ENCODE peak calls at places on chromosomes 13 and 19, in seven cellular contexts. X is naive thymus-derived CD4-positive, alpha-beta T cell; A is mucosa of descending colon; Z is small intestine; B is CD4-positive, alpha-beta T cell; P is WERI-Rb-1; V is AG04450. Y is an unnamed sample. For H3K9me3, the result is how much of the 10 kb centered on the place peaks cover.

GRCh38 chr13:100542546-100543156 is 45.9 kb downstream of the GGACT start:
- DNase-seq in B (no peak), Z (peak), P (no peak), V (no peak), A (no peak), X (no peak), Y (no peak)

GRCh38 chr19:17153996-17154395 is 61.2 kb upstream of the USE1 start:
- DNase-seq in X (no peak), Z (no peak), B (no peak), P (no peak), A (no peak), V (no peak), Y (no peak)

GRCh38 chr13:71912524-71912923 is 45.5 kb upstream of the DACH1 start:
- DNase-seq in X (no peak), P (no peak), A (no peak), B (no peak), Z (no peak), V (no peak), Y (no peak)

GRCh38 chr13:113950451-113951245 is 23.2 kb downstream of the C13orf46 start:
- DNase-seq in Z (no peak), V (no peak), X (no peak), B (no peak), A (no peak), P (no peak), Y (no peak)

GRCh38 chr13:62119739-62120700 is 704.4 kb upstream of the PCDH20 start:
- DNase-seq in B (no peak), X (no peak), V (no peak), Z (no peak), A (no peak), P (no peak), Y (no peak)

GRCh38 chr19:10544753-10545251 is 1.1 kb downstream of the ATG4D start:
- DNase-seq in Z (peak), X (no peak), V (no peak), P (no peak), A (no peak), B (no peak), Y (no peak)

GRCh38 chr19:2365201-2365970 is 5.3 kb downstream of the TMPRSS9 start:
- DNase-seq in V (no peak), A (no peak), Z (no peak), P (no peak), B (no peak), X (no peak), Y (no peak)

GRCh38 chr13:53197424-53197823 is 168.8 kb downstream of the OLFM4 start:
- DNase-seq in Z (no peak), B (no peak), X (no peak), V (no peak), P (no peak), A (no peak), Y (no peak)

GRCh38 chr13:21949818-21950429 is 279.1 kb downstream of the FGF9 start:
- DNase-seq in X (no peak), A (no peak), V (no peak), Z (no peak), P (no peak), B (no peak), Y (no peak)

GRCh38 chr13:18956473-18957078 is 225.0 kb downstream of the TUBA3C start:
- DNase-seq in B (no peak), P (no peak), A (no peak), Z (no peak), V (no peak), X (no peak), Y (no peak)

GRCh38 chr13:18952225-18953016 is 229.2 kb downstream of the TUBA3C start:
- DNase-seq in A (no peak), V (no peak), X (no peak), B (no peak), P (no peak), Z (no peak), Y (no peak)

GRCh38 chr13:18953139-18953930 is 228.3 kb downstream of the TUBA3C start:
- DNase-seq in A (no peak), V (no peak), Z (no peak), P (no peak), B (no peak), X (no peak), Y (no peak)

GRCh38 chr13:18951412-18951811 is 230.2 kb downstream of the TUBA3C start:
- DNase-seq in V (no peak), Z (no peak), P (no peak), B (no peak), X (no peak), A (no peak), Y (no peak)

GRCh38 chr13:18954254-18954653 is 227.4 kb downstream of the TUBA3C start:
- DNase-seq in X (no peak), P (no peak), V (no peak), A (no peak), Z (no peak), B (no peak), Y (no peak)
- H3K9me3 ChIP-seq in X (under half), P (under half), V (half or more), A (half or more), Z (under half), B (under half), Y (under half)

GRCh38 chr19:41245779-41246297 is 18.3 kb upstream of the HNRNPUL1 start:
- DNase-seq in Z (no peak), V (no peak), X (no peak), A (no peak), B (no peak), P (no peak), Y (no peak)

GRCh38 chr19:41248895-41249294 is 15.3 kb upstream of the HNRNPUL1 start:
- DNase-seq in P (no peak), B (no peak), V (no peak), X (no peak), Z (no peak), A (no peak), Y (no peak)

GRCh38 chr19:41255171-41255570 is 9.0 kb upstream of the HNRNPUL1 start:
- DNase-seq in P (no peak), X (no peak), B (no peak), A (no peak), V (no peak), Z (no peak), Y (no peak)

GRCh38 chr19:41253660-41254059 is 10.5 kb upstream of the HNRNPUL1 start:
- DNase-seq in X (no peak), V (no peak), A (no peak), B (no peak), Z (no peak), P (no peak), Y (no peak)

DNA sequence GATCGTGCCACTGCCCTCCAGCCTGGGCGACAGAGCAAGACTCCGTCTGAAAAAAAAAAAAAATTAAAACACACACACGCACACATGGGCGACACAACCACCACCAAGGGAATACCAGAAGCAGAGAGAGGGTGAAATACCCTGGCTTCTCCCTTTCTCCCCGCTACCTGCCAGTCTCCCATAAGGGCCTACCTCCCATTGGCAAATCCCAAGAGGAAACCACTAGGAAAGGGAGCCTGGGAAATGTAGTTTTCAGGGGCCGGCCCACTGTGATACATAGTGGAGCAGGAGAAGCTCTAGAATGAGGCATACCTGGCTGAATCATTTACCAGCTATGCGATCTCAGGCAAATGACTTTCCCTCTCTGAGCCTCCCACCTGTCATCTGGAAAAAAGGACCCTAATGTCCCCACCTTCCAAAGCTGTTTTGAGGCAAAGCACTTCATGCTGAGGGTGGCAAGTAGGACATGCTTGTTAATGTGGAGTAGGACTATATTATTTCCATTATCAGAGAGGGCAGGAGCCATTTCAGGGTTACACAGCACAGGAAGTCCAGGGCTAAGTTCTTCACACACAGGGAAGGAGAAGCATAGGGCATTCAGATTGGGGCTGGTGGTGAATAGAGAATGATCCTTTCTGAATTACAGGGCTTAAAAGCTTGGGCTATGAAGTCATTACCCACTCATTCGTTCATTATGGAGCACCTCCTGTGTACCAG is 14.3 kb upstream of the HNRNPUL1 start:
- DNase-seq in P (peak), B (no peak), A (no peak), V (no peak), Z (no peak), X (no peak), Y (no peak)
- H3K9me3 ChIP-seq in P (under half), B (under half), A (under half), V (under half), Z (under half), X (under half), Y (under half)

DNA sequence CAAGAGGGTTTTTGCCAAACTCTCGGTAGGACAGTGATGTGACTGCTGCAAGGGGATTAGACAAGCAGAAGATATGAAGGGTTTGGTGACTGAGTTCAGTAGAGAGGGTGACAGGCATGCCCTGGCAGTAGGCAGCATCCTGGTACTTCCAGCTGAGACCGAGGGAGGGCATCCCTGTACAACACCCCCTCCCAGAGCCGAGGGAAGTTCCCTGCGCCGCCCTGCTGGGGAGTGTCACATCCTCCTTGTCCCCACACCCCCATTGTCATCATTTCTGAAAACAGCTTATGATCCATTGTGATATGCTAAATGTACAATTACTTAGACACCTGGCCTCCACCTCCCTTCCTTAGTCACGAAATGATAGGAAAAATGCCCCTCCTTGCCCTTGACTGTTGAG is 14.6 kb downstream of the ZNF544 start:
- DNase-seq in V (no peak), B (no peak), Z (no peak), A (no peak), X (no peak), P (no peak), Y (no peak)
- H3K9me3 ChIP-seq in V (half or more), B (half or more), Z (under half), A (half or more), X (under half), P (under half), Y (under half)

GRCh38 chr19:11652056-11652455 is 54.8 kb downstream of the ZNF627 start:
- DNase-seq in P (no peak), V (no peak), A (no peak), X (no peak), Z (no peak), B (no peak), Y (no peak)

GRCh38 chr19:11652492-11652891 is 55.2 kb downstream of the ZNF627 start:
- DNase-seq in Z (no peak), P (no peak), B (no peak), V (no peak), X (no peak), A (no peak), Y (no peak)

GRCh38 chr19:11651062-11651461 is 53.8 kb downstream of the ZNF627 start:
- DNase-seq in Z (no peak), P (no peak), X (no peak), A (no peak), V (no peak), B (no peak), Y (no peak)

GRCh38 chr19:11649941-11650340 is 52.7 kb downstream of the ZNF627 start:
- DNase-seq in P (no peak), Z (no peak), A (no peak), X (no peak), B (no peak), V (no peak), Y (no peak)
- H3K9me3 ChIP-seq in P (under half), Z (under half), A (under half), X (under half), B (under half), V (under half), Y (under half)

DNA sequence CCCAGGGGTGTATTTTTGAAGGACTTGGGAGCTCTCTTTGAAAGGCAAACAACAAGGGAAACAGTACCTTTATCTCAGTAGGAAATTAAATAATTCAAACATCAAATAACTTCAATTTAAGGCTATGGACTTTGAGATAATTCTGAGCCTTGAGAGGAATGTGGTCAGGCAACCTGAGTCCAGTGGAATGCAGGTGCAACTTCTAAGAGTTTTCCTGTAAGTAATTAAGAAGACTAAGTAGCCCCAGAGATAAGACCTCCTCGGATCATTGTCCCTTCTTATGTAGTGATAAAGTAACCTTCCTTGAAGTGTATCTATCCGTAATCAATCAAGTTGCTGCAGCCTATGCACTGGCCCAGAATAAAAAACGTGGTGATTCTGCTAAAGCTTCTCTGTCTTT is 29.2 kb downstream of the ZNF701 start:
- DNase-seq in Z (peak), V (no peak), A (no peak), X (no peak), B (no peak), P (no peak), Y (no peak)
- H3K9me3 ChIP-seq in Z (under half), V (under half), A (under half), X (under half), B (under half), P (under half), Y (under half)

Y was measured in T-helper 17 cell.